ENCODE peak calls at places on chromosomes 11 and 22, in seven cellular contexts. One of them, this sample, is unnamed.

GRCh38 chr11:66624450-66624849 is 8.0 kb downstream of the RBM14 start:
- DNase-seq in nephron progenitor cell: no peak
- DNase-seq in HCEC 1CT: no peak
- DNase-seq in HS-27A: no peak
- DNase-seq in KBM-7: no peak
- DNase-seq in naive B cell: no peak
- DNase-seq in GM03348: no peak
- DNase-seq in this sample: no peak

GRCh38 chr11:33438311-33438710 is 181.1 kb downstream of the HIPK3 start:
- DNase-seq in GM03348: no peak
- DNase-seq in naive B cell: no peak
- DNase-seq in HS-27A: no peak
- DNase-seq in KBM-7: no peak
- DNase-seq in HCEC 1CT: no peak
- DNase-seq in nephron progenitor cell: no peak
- DNase-seq in this sample: no peak

GRCh38 chr11:2383823-2384722 is 7.0 kb downstream of the CD81 start:
- DNase-seq in HCEC 1CT: no peak
- DNase-seq in GM03348: peak; percentile 70
- DNase-seq in KBM-7: no peak
- DNase-seq in HS-27A: no peak
- DNase-seq in nephron progenitor cell: no peak
- DNase-seq in naive B cell: peak; percentile 67
- DNase-seq in this sample: no peak

GRCh38 chr11:35373284-35373933 is 45.9 kb downstream of the SLC1A2 start:
- DNase-seq in naive B cell: no peak
- DNase-seq in HCEC 1CT: no peak
- DNase-seq in KBM-7: no peak
- DNase-seq in nephron progenitor cell: no peak
- DNase-seq in HS-27A: no peak
- DNase-seq in GM03348: no peak
- DNase-seq in this sample: no peak

GRCh38 chr22:22547692-22548348 is 11.2 kb downstream of the PRAME start:
- DNase-seq in HCEC 1CT: no peak
- DNase-seq in GM03348: no peak
- DNase-seq in naive B cell: no peak
- DNase-seq in KBM-7: peak; percentile 59
- DNase-seq in HS-27A: no peak
- DNase-seq in nephron progenitor cell: no peak
- DNase-seq in this sample: no peak

GRCh38 chr22:23106906-23107367 is 34.9 kb downstream of the RSPH14 start:
- DNase-seq in GM03348: no peak
- DNase-seq in HCEC 1CT: no peak
- DNase-seq in KBM-7: no peak
- DNase-seq in naive B cell: no peak
- DNase-seq in HS-27A: no peak
- DNase-seq in nephron progenitor cell: no peak
- DNase-seq in this sample: no peak

GRCh38 chr11:94776351-94777321 is 8.5 kb downstream of the AMOTL1 start:
- DNase-seq in HCEC 1CT: peak; percentile 79
- DNase-seq in naive B cell: no peak
- DNase-seq in GM03348: no peak
- DNase-seq in HS-27A: no peak
- DNase-seq in nephron progenitor cell: no peak
- DNase-seq in KBM-7: peak; percentile 43
- DNase-seq in this sample: no peak

GRCh38 chr11:75371930-75372876 is 20.7 kb upstream of the ARRB1 start:
- DNase-seq in HS-27A: no peak
- DNase-seq in GM03348: peak; percentile 31
- DNase-seq in naive B cell: no peak
- DNase-seq in HCEC 1CT: peak; percentile 37
- DNase-seq in KBM-7: no peak
- DNase-seq in nephron progenitor cell: no peak
- DNase-seq in this sample: no peak

GRCh38 chr11:76201672-76202412 is 4.5 kb downstream of the WNT11 start:
- DNase-seq in nephron progenitor cell: no peak
- DNase-seq in GM03348: no peak
- DNase-seq in KBM-7: no peak
- DNase-seq in HS-27A: no peak
- DNase-seq in HCEC 1CT: no peak
- DNase-seq in naive B cell: no peak
- DNase-seq in this sample: no peak

GRCh38 chr11:1292018-1292643 is 17.3 kb downstream of the TOLLIP start:
- DNase-seq in naive B cell: no peak
- DNase-seq in GM03348: no peak
- DNase-seq in KBM-7: no peak
- DNase-seq in nephron progenitor cell: no peak
- DNase-seq in HS-27A: no peak
- DNase-seq in HCEC 1CT: no peak
- DNase-seq in this sample: peak; percentile 59

GRCh38 chr11:47259178-47259977 is 1.6 kb downstream of the NR1H3 start:
- DNase-seq in GM03348: peak; percentile 63
- DNase-seq in HS-27A: no peak
- DNase-seq in HCEC 1CT: no peak
- DNase-seq in nephron progenitor cell: peak; percentile 42
- DNase-seq in KBM-7: peak; percentile 65
- DNase-seq in naive B cell: no peak
- DNase-seq in this sample: no peak

GRCh38 chr11:79431535-79431934 is 9.3 kb downstream of the TENM4 start:
- DNase-seq in naive B cell: no peak
- DNase-seq in nephron progenitor cell: no peak
- DNase-seq in HCEC 1CT: peak; percentile 34
- DNase-seq in HS-27A: no peak
- DNase-seq in KBM-7: no peak
- DNase-seq in GM03348: peak; percentile 14
- DNase-seq in this sample: no peak

GRCh38 chr11:121550247-121551132 is 97.7 kb upstream of the SORL1-AS1 start:
- DNase-seq in HS-27A: no peak
- DNase-seq in KBM-7: peak; percentile 26
- DNase-seq in naive B cell: no peak
- DNase-seq in GM03348: peak; percentile 13
- DNase-seq in HCEC 1CT: no peak
- DNase-seq in nephron progenitor cell: no peak
- DNase-seq in this sample: no peak

GRCh38 chr11:134950692-134951304 is 538.8 kb upstream of the B3GAT1 start:
- DNase-seq in HS-27A: no peak
- DNase-seq in HCEC 1CT: no peak
- DNase-seq in KBM-7: no peak
- DNase-seq in GM03348: peak; percentile 22
- DNase-seq in naive B cell: no peak
- DNase-seq in nephron progenitor cell: no peak
- DNase-seq in this sample: no peak

GRCh38 chr11:75078233-75078632 is 18.4 kb downstream of the OR2AT4 start:
- DNase-seq in HCEC 1CT: peak; percentile 33
- DNase-seq in KBM-7: no peak
- DNase-seq in naive B cell: no peak
- DNase-seq in nephron progenitor cell: no peak
- DNase-seq in GM03348: no peak
- DNase-seq in HS-27A: peak; percentile 82
- DNase-seq in this sample: no peak

GRCh38 chr11:20363500-20364411 is at the start of gene HTATIP2:
- DNase-seq in GM03348: peak; percentile 68
- DNase-seq in naive B cell: peak; percentile 75
- DNase-seq in HCEC 1CT: peak; percentile 52
- DNase-seq in nephron progenitor cell: peak; percentile 58
- DNase-seq in KBM-7: no peak
- DNase-seq in HS-27A: no peak
- DNase-seq in this sample: peak; percentile 82

GRCh38 chr22:31625661-31626426 is 36.2 kb downstream of the PISD start:
- DNase-seq in GM03348: no peak
- DNase-seq in HCEC 1CT: no peak
- DNase-seq in nephron progenitor cell: peak; percentile 69
- DNase-seq in KBM-7: no peak
- DNase-seq in naive B cell: no peak
- DNase-seq in HS-27A: no peak
- DNase-seq in this sample: no peak

GRCh38 chr11:18804621-18805020 is 13.0 kb upstream of the PTPN5 start:
- DNase-seq in HS-27A: no peak
- DNase-seq in naive B cell: no peak
- DNase-seq in KBM-7: no peak
- DNase-seq in HCEC 1CT: no peak
- DNase-seq in GM03348: no peak
- DNase-seq in nephron progenitor cell: no peak
- DNase-seq in this sample: no peak

This sample was measured in suprapubic skin.